ENCODE peak calls at places on chromosome 1, in ten cellular contexts. N, K, G, U, T, C, I, B, L and M are unnamed samples.

GRCh38 chr1:116359871-116360270 is 13.2 kb upstream of the ATP1A1 start:
- DNase-seq in N (no peak), K (no peak), G (no peak), U (no peak), T (no peak), C (no peak), I (no peak), B (no peak), L (no peak), M (no peak)

GRCh38 chr1:84996846-84997666 is at the start of gene MCOLN2:
- DNase-seq in N (peak; percentile 31), K (no peak), G (no peak), U (no peak), T (no peak), C (peak; percentile 15), I (peak; percentile 34), B (peak; percentile 51), L (no peak), M (no peak)

GRCh38 chr1:150981177-150981804 is 801 bp upstream of the ANXA9 start:
- DNase-seq in N (peak; percentile 50), K (no peak), G (no peak), U (peak; percentile 76), T (no peak), C (peak; percentile 88), I (no peak), B (peak; percentile 36), L (no peak), M (no peak)

GRCh38 chr1:164363980-164364379 is 195.0 kb upstream of the PBX1 start:
- DNase-seq in N (no peak), K (no peak), G (no peak), U (no peak), T (no peak), C (no peak), I (no peak), B (no peak), L (no peak), M (peak; percentile 4)

GRCh38 chr1:15966956-15967344 is 9.0 kb downstream of the ZBTB17 start:
- DNase-seq in N (no peak), K (no peak), G (no peak), U (no peak), T (no peak), C (no peak), I (no peak), B (no peak), L (no peak), M (no peak)

GRCh38 chr1:23423415-23424170 is 955 bp downstream of the TCEA3 start:
- DNase-seq in N (no peak), K (no peak), G (no peak), U (no peak), T (no peak), C (no peak), I (peak; percentile 51), B (no peak), L (no peak), M (no peak)

GRCh38 chr1:172581779-172582178 is 48.8 kb downstream of the SUCO start:
- DNase-seq in N (no peak), K (no peak), G (no peak), U (no peak), T (no peak), C (no peak), I (no peak), B (peak; percentile 22), L (no peak), M (no peak)

GRCh38 chr1:206556748-206557635 is 49.7 kb downstream of the RASSF5 start:
- DNase-seq in N (peak; percentile 48), K (no peak), G (peak; percentile 53), U (peak; percentile 51), T (peak; percentile 81), C (peak; percentile 93), I (peak; percentile 51), B (peak; percentile 66), L (no peak), M (no peak)

GRCh38 chr1:89719502-89720306 is 86.8 kb downstream of the LRRC8C start:
- DNase-seq in N (no peak), K (no peak), G (no peak), U (peak; percentile 19), T (no peak), C (peak; percentile 47), I (no peak), B (peak; percentile 18), L (no peak), M (peak; percentile 94)

GRCh38 chr1:20442920-20443625 is 42.9 kb downstream of the CAMK2N1 start:
- DNase-seq in N (no peak), K (no peak), G (no peak), U (no peak), T (no peak), C (no peak), I (no peak), B (no peak), L (no peak), M (no peak)

GRCh38 chr1:58946390-58946789 is 162.5 kb upstream of the JUN start:
- DNase-seq in N (no peak), K (no peak), G (no peak), U (no peak), T (no peak), C (no peak), I (no peak), B (no peak), L (no peak), M (no peak)

GRCh38 chr1:226133504-226134123 is 52.9 kb downstream of the ACBD3 start:
- DNase-seq in N (no peak), K (no peak), G (no peak), U (no peak), T (no peak), C (no peak), I (no peak), B (no peak), L (no peak), M (no peak)

GRCh38 chr1:89705901-89706699 is 73.2 kb downstream of the LRRC8C start:
- DNase-seq in N (no peak), K (no peak), G (no peak), U (no peak), T (no peak), C (no peak), I (no peak), B (no peak), L (no peak), M (no peak)

GRCh38 chr1:234262007-234262753 is 111.1 kb upstream of the COA6 start:
- DNase-seq in N (no peak), K (no peak), G (no peak), U (no peak), T (no peak), C (no peak), I (no peak), B (no peak), L (no peak), M (no peak)

GRCh38 chr1:150192012-150192411 is 42.3 kb downstream of the PLEKHO1 start:
- DNase-seq in N (peak; percentile 81), K (peak; percentile 35), G (no peak), U (peak; percentile 96), T (no peak), C (no peak), I (no peak), B (peak; percentile 87), L (no peak), M (peak; percentile 49)

GRCh38 chr1:116986531-116987255 is 14.9 kb upstream of the CD101 start:
- DNase-seq in N (no peak), K (no peak), G (no peak), U (no peak), T (peak; percentile 15), C (no peak), I (no peak), B (no peak), L (no peak), M (no peak)

GRCh38 chr1:67916439-67916886 is 83.2 kb upstream of the GNG12 start:
- DNase-seq in N (no peak), K (no peak), G (no peak), U (no peak), T (no peak), C (no peak), I (no peak), B (no peak), L (no peak), M (no peak)

GRCh38 chr1:184604152-184604900 is 150.3 kb downstream of the EDEM3 start:
- DNase-seq in N (no peak), K (no peak), G (no peak), U (no peak), T (no peak), C (no peak), I (no peak), B (no peak), L (no peak), M (no peak)

GRCh38 chr1:221725683-221726330 is 16.1 kb downstream of the DUSP10 start:
- DNase-seq in N (peak; percentile 51), K (no peak), G (no peak), U (peak; percentile 54), T (no peak), C (no peak), I (no peak), B (peak; percentile 55), L (no peak), M (no peak)

GRCh38 chr1:159122005-159122621 is 45.5 kb upstream of the AIM2 start:
- DNase-seq in N (peak; percentile 16), K (no peak), G (no peak), U (peak; percentile 70), T (no peak), C (no peak), I (no peak), B (peak; percentile 85), L (no peak), M (peak; percentile 12)

GRCh38 chr1:201724039-201724759 is 104.8 kb upstream of the IPO9 start:
- DNase-seq in N (no peak), K (no peak), G (no peak), U (no peak), T (no peak), C (no peak), I (no peak), B (no peak), L (no peak), M (no peak)

GRCh38 chr1:19213580-19213979 is 3.5 kb upstream of the UBR4 start:
- DNase-seq in N (no peak), K (no peak), G (no peak), U (no peak), T (no peak), C (no peak), I (no peak), B (no peak), L (no peak), M (no peak)

GRCh38 chr1:224879404-224879803 is 50.1 kb upstream of the DNAH14 start:
- DNase-seq in N (no peak), K (peak; percentile 12), G (no peak), U (peak; percentile 89), T (no peak), C (no peak), I (no peak), B (peak; percentile 44), L (no peak), M (no peak)

GRCh38 chr1:9143250-9143649 is 14.3 kb upstream of the GPR157 start:
- DNase-seq in N (no peak), K (no peak), G (no peak), U (no peak), T (no peak), C (peak; percentile 26), I (no peak), B (peak; percentile 64), L (no peak), M (no peak)

GRCh38 chr1:246012271-246012854 is 494.7 kb downstream of the SMYD3 start:
- DNase-seq in N (peak; percentile 61), K (peak; percentile 16), G (no peak), U (peak; percentile 31), T (no peak), C (peak; percentile 43), I (no peak), B (peak; percentile 37), L (no peak), M (no peak)

GRCh38 chr1:193368302-193368701 is 181.9 kb upstream of the B3GALT2 start:
- DNase-seq in N (no peak), K (no peak), G (no peak), U (no peak), T (no peak), C (no peak), I (no peak), B (no peak), L (no peak), M (no peak)

GRCh38 chr1:113683384-113684152 is 75.7 kb downstream of the PHTF1 start:
- DNase-seq in N (no peak), K (no peak), G (no peak), U (no peak), T (no peak), C (no peak), I (no peak), B (no peak), L (no peak), M (no peak)

GRCh38 chr1:235054466-235054865 is 74.2 kb downstream of the TOMM20 start:
- DNase-seq in N (no peak), K (no peak), G (no peak), U (no peak), T (no peak), C (no peak), I (no peak), B (no peak), L (no peak), M (no peak)